ENCODE peak calls at places on chromosomes 4 and X, in seven cellular contexts. N is cardiac muscle cell; Z is H4; W is AG20443; G is T-helper 9 cell; X is stimulated activated CD4-positive, alpha-beta T cell treated with anti-CD3 and anti-CD28 coated beads, TNF-alpha, amount 100 ng/mL, for 1 hour; M is NCI-H1436. D is an unnamed sample.

GRCh38 chrX:51891821-51892551 is 1.4 kb upstream of the MAGED1 start:
- DNase-seq in X (no peak), M (peak; percentile 23), N (peak; percentile 72), Z (no peak), G (no peak), W (peak; percentile 55), D (no peak)

GRCh38 chrX:15820106-15821073 is 30.1 kb downstream of the ZRSR2 start:
- DNase-seq in N (no peak), W (peak; percentile 5), Z (peak; percentile 43), G (no peak), M (no peak), X (no peak), D (no peak)

GRCh38 chrX:34404386-34405070 is 252.6 kb downstream of the TMEM47 start:
- DNase-seq in G (no peak), N (peak; percentile 74), X (no peak), Z (peak; percentile 19), M (no peak), W (no peak), D (no peak)

GRCh38 chr4:30600246-30600645 is 119.9 kb upstream of the PCDH7 start:
- DNase-seq in W (no peak), Z (peak; percentile 45), N (peak; percentile 80), X (no peak), M (no peak), G (no peak), D (no peak)

GRCh38 chrX:112696506-112696905 is 16.8 kb upstream of the LHFPL1 start:
- DNase-seq in X (no peak), Z (no peak), N (no peak), W (no peak), M (no peak), G (no peak), D (no peak)

GRCh38 chr4:40953253-40954118 is 203.7 kb downstream of the NSUN7 start:
- DNase-seq in W (peak; percentile 73), X (no peak), G (no peak), M (no peak), Z (no peak), N (no peak), D (no peak)

GRCh38 chr4:73870778-73871177 is 1.6 kb downstream of the CXCL1 start:
- DNase-seq in N (peak; percentile 47), G (no peak), W (no peak), M (no peak), X (no peak), Z (no peak), D (no peak)

GRCh38 chr4:22091351-22091731 is 142.8 kb upstream of the KCNIP4 start:
- DNase-seq in X (no peak), M (no peak), W (no peak), Z (no peak), N (no peak), G (no peak), D (no peak)

GRCh38 chr4:572594-572993 is 3.5 kb downstream of the TMEM271 start:
- DNase-seq in X (no peak), Z (no peak), W (no peak), G (no peak), M (no peak), N (no peak), D (no peak)

GRCh38 chr4:74258949-74259348 is 49.3 kb upstream of the EPGN start:
- DNase-seq in G (no peak), X (no peak), Z (peak; percentile 43), M (no peak), W (no peak), N (peak; percentile 95), D (no peak)

GRCh38 chr4:160809576-160809975 is 1354.2 kb downstream of the FSTL5 start:
- DNase-seq in Z (no peak), N (no peak), M (no peak), G (no peak), X (no peak), W (no peak), D (no peak)

GRCh38 chr4:149885896-149886295 is 70.3 kb upstream of the IQCM start:
- DNase-seq in W (peak; percentile 53), G (no peak), M (no peak), Z (no peak), N (no peak), X (no peak), D (no peak)

GRCh38 chrX:103615781-103616180 is 8.0 kb downstream of the TCEAL3 start:
- DNase-seq in M (no peak), G (no peak), N (no peak), Z (no peak), W (no peak), X (no peak), D (no peak)

GRCh38 chr4:1601852-1602525 is 82.1 kb downstream of the FAM53A start:
- DNase-seq in N (no peak), W (no peak), G (no peak), M (no peak), X (no peak), Z (no peak), D (no peak)

GRCh38 chr4:180665994-180666818 is 1577.0 kb upstream of the TENM3 start:
- DNase-seq in G (no peak), M (no peak), N (peak; percentile 62), X (no peak), W (peak; percentile 50), Z (peak; percentile 76), D (peak; percentile 3)

GRCh38 chrX:76029385-76029784 is 143.5 kb upstream of the PBDC1 start:
- DNase-seq in N (no peak), Z (peak; percentile 37), X (no peak), G (no peak), M (no peak), W (no peak), D (no peak)

GRCh38 chr4:111512081-111512774 is 633.0 kb upstream of the FAM241A start:
- DNase-seq in Z (peak; percentile 84), X (no peak), N (peak; percentile 89), G (no peak), W (peak; percentile 60), M (no peak), D (no peak)